ENCODE peak calls at places on chromosomes 7 and 10, in nine cellular contexts. F, N, D, V, H, Y, J, L and B are unnamed samples.

GRCh38 chr7:57210871-57211270 is 78.6 kb upstream of the ZNF479 start:
- DNase-seq in F (no peak), N (no peak), D (no peak), V (no peak), H (no peak), Y (no peak), J (no peak), L (no peak), B (no peak)

GRCh38 chr10:120539076-120539475 is 82.0 kb downstream of the PLPP4 start:
- DNase-seq in F (peak), N (no peak), D (no peak), V (no peak), H (no peak), Y (peak), J (no peak), L (no peak), B (no peak)

GRCh38 chr7:100785878-100786277 is 41.4 kb downstream of the EPHB4 start:
- DNase-seq in F (no peak), N (no peak), D (no peak), V (no peak), H (no peak), Y (no peak), J (no peak), L (no peak), B (peak)

GRCh38 chr10:133378251-133379096 is 588 bp upstream of the PAOX start:
- DNase-seq in F (peak), N (no peak), D (no peak), V (no peak), H (peak), Y (no peak), J (peak), L (no peak), B (peak)

GRCh38 chr10:22486431-22486830 is 141.1 kb downstream of the SPAG6 start:
- DNase-seq in F (no peak), N (no peak), D (no peak), V (no peak), H (no peak), Y (peak), J (no peak), L (no peak), B (no peak)

GRCh38 chr7:156780724-156781455 is 112.1 kb downstream of the LMBR1 start:
- DNase-seq in F (no peak), N (no peak), D (no peak), V (no peak), H (no peak), Y (no peak), J (no peak), L (no peak), B (no peak)

GRCh38 chr7:105336009-105336408 is 52.7 kb downstream of the SRPK2 start:
- DNase-seq in F (no peak), N (no peak), D (no peak), V (no peak), H (no peak), Y (no peak), J (no peak), L (no peak), B (no peak)

GRCh38 chr10:118966131-118967125 is 63.1 kb upstream of the NANOS1 start:
- DNase-seq in F (no peak), N (no peak), D (no peak), V (no peak), H (no peak), Y (no peak), J (no peak), L (no peak), B (no peak)

GRCh38 chr10:110407301-110408170 is 90.2 kb upstream of the DUSP5 start:
- DNase-seq in F (no peak), N (no peak), D (no peak), V (no peak), H (no peak), Y (no peak), J (no peak), L (no peak), B (no peak)

GRCh38 chr10:91598211-91598981 is 34.5 kb downstream of the PPP1R3C start:
- DNase-seq in F (no peak), N (no peak), D (no peak), V (peak), H (peak), Y (peak), J (peak), L (no peak), B (no peak)

GRCh38 chr7:143325215-143325614 is 9.3 kb downstream of the CLCN1 start:
- DNase-seq in F (no peak), N (no peak), D (no peak), V (no peak), H (no peak), Y (no peak), J (no peak), L (no peak), B (no peak)

GRCh38 chr10:132974249-132974796 is 32.0 kb upstream of the CFAP46 start:
- DNase-seq in F (no peak), N (no peak), D (no peak), V (no peak), H (no peak), Y (no peak), J (no peak), L (no peak), B (peak)

GRCh38 chr7:20157456-20157855 is 59.7 kb downstream of the MACC1 start:
- DNase-seq in F (no peak), N (no peak), D (no peak), V (no peak), H (no peak), Y (no peak), J (no peak), L (no peak), B (no peak)

GRCh38 chr7:17236603-17237002 is 61.8 kb upstream of the AHR start:
- DNase-seq in F (no peak), N (no peak), D (no peak), V (no peak), H (no peak), Y (no peak), J (no peak), L (no peak), B (no peak)

GRCh38 chr10:8835453-8836167 is 781.1 kb downstream of the GATA3 start:
- DNase-seq in F (peak), N (no peak), D (no peak), V (no peak), H (no peak), Y (no peak), J (no peak), L (no peak), B (no peak)

GRCh38 chr7:94514140-94514889 is 4.7 kb downstream of the CASD1 start:
- DNase-seq in F (no peak), N (no peak), D (no peak), V (no peak), H (no peak), Y (no peak), J (no peak), L (no peak), B (no peak)
- H3K4me3 ChIP-seq in F (peak), N (no peak), D (no peak), V (no peak), H (no peak), Y (no peak), J (no peak), L (no peak), B (no peak)

GRCh38 chr7:140672382-140673062 is at the start of gene ADCK2:
- DNase-seq in F (peak), N (no peak), D (no peak), V (no peak), H (peak), Y (no peak), J (peak), L (no peak), B (peak)

GRCh38 chr7:140674899-140675701 is 2.4 kb downstream of the ADCK2 start:
- DNase-seq in F (peak), N (no peak), D (no peak), V (no peak), H (peak), Y (no peak), J (peak), L (no peak), B (peak)

GRCh38 chr7:140673063-140673769 is 471 bp downstream of the ADCK2 start:
- DNase-seq in F (peak), N (no peak), D (no peak), V (no peak), H (peak), Y (no peak), J (peak), L (no peak), B (peak)

GRCh38 chr7:140674356-140674800 is 1.6 kb downstream of the ADCK2 start:
- DNase-seq in F (no peak), N (no peak), D (no peak), V (no peak), H (no peak), Y (no peak), J (no peak), L (no peak), B (no peak)

DNA sequence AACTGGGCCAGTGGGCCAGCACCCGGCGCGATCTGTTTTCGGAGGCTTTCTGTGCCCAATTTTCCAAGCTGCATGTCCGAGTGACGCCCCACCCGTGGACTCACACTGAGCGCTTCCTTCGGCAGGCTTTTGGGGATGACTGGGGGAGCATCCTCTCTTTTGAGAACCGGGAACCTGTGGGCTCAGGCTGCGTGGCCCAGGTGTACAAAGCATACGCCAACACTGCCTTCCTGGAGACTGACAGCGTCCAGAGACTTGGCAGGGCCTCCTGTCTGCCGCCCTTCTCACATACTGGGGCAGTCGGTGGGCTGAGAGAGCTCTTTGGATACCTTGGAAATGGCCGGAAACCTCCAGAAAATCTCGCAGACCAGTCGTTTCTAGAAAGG is 1.0 kb downstream of the ADCK2 start:
- DNase-seq in F (no peak), N (no peak), D (no peak), V (no peak), H (no peak), Y (no peak), J (no peak), L (no peak), B (peak)
- H3K4me3 ChIP-seq in F (peak), N (peak), D (peak), V (peak), H (peak), Y (peak), J (peak), L (peak), B (peak)

GRCh38 chr10:46270086-46270811 is 16.5 kb upstream of the ANTXRL start:
- DNase-seq in F (no peak), N (no peak), D (no peak), V (no peak), H (no peak), Y (no peak), J (no peak), L (no peak), B (no peak)

GRCh38 chr10:46265981-46266505 is 20.8 kb upstream of the ANTXRL start:
- DNase-seq in F (no peak), N (no peak), D (no peak), V (no peak), H (no peak), Y (no peak), J (no peak), L (no peak), B (no peak)

GRCh38 chr10:46267132-46267985 is 19.4 kb upstream of the ANTXRL start:
- DNase-seq in F (no peak), N (no peak), D (no peak), V (no peak), H (no peak), Y (no peak), J (no peak), L (no peak), B (no peak)

GRCh38 chr10:46266506-46266985 is 20.3 kb upstream of the ANTXRL start:
- DNase-seq in F (no peak), N (no peak), D (no peak), V (no peak), H (no peak), Y (no peak), J (no peak), L (no peak), B (no peak)

GRCh38 chr10:46268076-46268881 is 18.5 kb upstream of the ANTXRL start:
- DNase-seq in F (no peak), N (no peak), D (no peak), V (no peak), H (no peak), Y (no peak), J (no peak), L (no peak), B (no peak)
- H3K4me3 ChIP-seq in F (no peak), N (no peak), D (no peak), V (no peak), H (no peak), Y (no peak), J (no peak), L (no peak), B (no peak)

GRCh38 chr10:102281103-102281502 is 35.8 kb downstream of the GBF1 start:
- DNase-seq in F (no peak), N (no peak), D (peak), V (no peak), H (no peak), Y (no peak), J (no peak), L (no peak), B (no peak)
- H3K4me3 ChIP-seq in F (peak), N (peak), D (no peak), V (no peak), H (no peak), Y (peak), J (no peak), L (no peak), B (no peak)

DNA sequence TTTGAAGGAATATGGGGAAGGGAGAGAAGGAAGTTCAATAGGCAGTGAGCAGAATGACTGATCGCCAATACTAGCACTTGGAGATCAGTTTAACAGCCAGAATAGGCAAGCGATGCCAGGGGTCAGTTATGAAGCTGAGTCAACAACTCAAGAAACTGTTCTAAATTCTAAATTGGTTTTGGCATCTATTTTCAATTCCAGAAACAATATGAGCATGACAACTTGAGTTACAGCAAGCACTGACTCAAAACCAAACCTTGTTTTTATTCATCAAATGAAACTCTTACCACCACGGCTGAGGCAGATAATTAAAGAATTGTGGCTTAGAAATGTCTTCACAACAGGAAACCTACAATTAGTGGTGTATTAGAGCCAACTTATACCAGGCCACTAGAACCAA is 180.5 kb upstream of the ASAH2 start:
- DNase-seq in F (no peak), N (no peak), D (no peak), V (no peak), H (no peak), Y (no peak), J (no peak), L (peak), B (no peak)
- H3K4me3 ChIP-seq in F (no peak), N (peak), D (no peak), V (no peak), H (no peak), Y (no peak), J (no peak), L (peak), B (no peak)

GRCh38 chr10:46285300-46285699 is 1.5 kb upstream of the ANTXRL start:
- DNase-seq in F (no peak), N (no peak), D (no peak), V (no peak), H (no peak), Y (no peak), J (no peak), L (no peak), B (no peak)

GRCh38 chr10:46283945-46284285 is 2.9 kb upstream of the ANTXRL start:
- DNase-seq in F (no peak), N (no peak), D (no peak), V (no peak), H (no peak), Y (no peak), J (no peak), L (no peak), B (no peak)

GRCh38 chr10:46282460-46283216 is 4.2 kb upstream of the ANTXRL start:
- DNase-seq in F (peak), N (peak), D (peak), V (no peak), H (peak), Y (no peak), J (peak), L (no peak), B (peak)

GRCh38 chr10:46284286-46285229 is 2.2 kb upstream of the ANTXRL start:
- DNase-seq in F (peak), N (peak), D (no peak), V (no peak), H (peak), Y (no peak), J (peak), L (no peak), B (peak)

DNA sequence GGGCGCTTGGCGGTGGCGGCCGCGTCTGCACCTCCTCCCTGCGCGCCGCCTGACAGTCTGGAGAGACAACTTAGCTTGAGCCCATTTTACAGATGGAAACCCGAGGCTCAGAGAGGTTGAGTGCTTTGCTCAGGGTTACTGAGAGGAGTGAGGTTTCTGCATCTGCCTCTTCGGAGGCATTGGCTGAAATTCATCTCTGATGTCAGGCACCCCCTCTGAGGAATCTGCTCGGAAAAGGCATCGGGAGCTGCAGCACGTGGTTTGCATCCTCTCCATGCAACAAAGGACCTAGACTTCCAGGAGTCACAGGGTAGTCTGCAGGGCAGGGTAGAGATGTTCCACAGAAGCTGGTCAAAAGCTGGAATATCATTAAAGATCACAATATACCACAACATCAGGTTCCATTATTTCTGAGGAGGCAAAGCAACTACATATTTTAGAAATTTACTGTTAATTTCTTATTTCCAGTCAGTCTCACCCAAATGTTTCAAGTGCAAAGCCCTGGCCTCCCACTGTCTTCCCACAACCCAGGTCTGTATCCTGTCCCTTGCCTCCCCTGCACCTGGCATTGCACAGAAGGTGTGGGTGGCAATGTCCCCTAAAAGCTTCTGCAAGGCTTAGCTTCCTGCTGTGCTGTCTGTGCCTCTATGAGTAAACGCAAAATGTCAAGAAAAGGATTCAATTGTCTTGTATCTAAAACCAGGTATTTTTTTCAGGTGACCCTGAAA is 3.4 kb upstream of the ANTXRL start:
- DNase-seq in F (no peak), N (no peak), D (no peak), V (no peak), H (no peak), Y (no peak), J (no peak), L (no peak), B (no peak)
- H3K4me3 ChIP-seq in F (peak), N (peak), D (no peak), V (no peak), H (peak), Y (peak), J (no peak), L (no peak), B (peak)

DNA sequence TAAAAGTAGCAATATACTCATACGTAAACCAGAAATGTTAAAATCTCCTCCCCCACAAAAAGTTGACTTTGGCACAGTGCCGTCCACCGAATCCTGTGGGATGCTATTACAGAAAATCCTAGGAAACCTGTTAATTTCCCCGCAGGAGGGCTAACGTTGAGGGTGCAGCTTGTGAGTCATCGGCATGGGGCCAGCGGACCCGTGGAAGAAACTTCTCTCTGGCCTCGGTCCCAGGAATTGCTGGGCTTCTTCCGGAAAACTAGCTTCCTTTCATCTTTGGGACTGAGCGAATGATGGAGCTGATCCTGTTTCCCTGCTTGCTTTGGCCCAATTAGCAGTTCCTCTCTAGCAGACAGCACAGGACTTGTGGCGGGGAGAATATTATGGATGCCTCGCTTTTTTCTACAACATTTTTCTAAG is 13.4 kb downstream of the CRYGN start:
- DNase-seq in F (no peak), N (peak), D (peak), V (no peak), H (peak), Y (no peak), J (peak), L (peak), B (peak)
- H3K4me3 ChIP-seq in F (no peak), N (peak), D (no peak), V (no peak), H (no peak), Y (peak), J (no peak), L (no peak), B (no peak)

GRCh38 chr10:94197241-94197640 is 165.5 kb downstream of the NOC3L start:
- DNase-seq in F (no peak), N (no peak), D (no peak), V (no peak), H (no peak), Y (no peak), J (no peak), L (no peak), B (no peak)

GRCh38 chr10:94193466-94193924 is 169.2 kb downstream of the NOC3L start:
- DNase-seq in F (no peak), N (no peak), D (peak), V (no peak), H (no peak), Y (no peak), J (no peak), L (no peak), B (peak)

GRCh38 chr10:94192974-94193373 is 169.8 kb downstream of the NOC3L start:
- DNase-seq in F (no peak), N (no peak), D (no peak), V (no peak), H (no peak), Y (no peak), J (no peak), L (no peak), B (no peak)

GRCh38 chr10:94192333-94192732 is 170.4 kb downstream of the NOC3L start:
- DNase-seq in F (no peak), N (no peak), D (no peak), V (no peak), H (no peak), Y (no peak), J (no peak), L (no peak), B (no peak)

DNA sequence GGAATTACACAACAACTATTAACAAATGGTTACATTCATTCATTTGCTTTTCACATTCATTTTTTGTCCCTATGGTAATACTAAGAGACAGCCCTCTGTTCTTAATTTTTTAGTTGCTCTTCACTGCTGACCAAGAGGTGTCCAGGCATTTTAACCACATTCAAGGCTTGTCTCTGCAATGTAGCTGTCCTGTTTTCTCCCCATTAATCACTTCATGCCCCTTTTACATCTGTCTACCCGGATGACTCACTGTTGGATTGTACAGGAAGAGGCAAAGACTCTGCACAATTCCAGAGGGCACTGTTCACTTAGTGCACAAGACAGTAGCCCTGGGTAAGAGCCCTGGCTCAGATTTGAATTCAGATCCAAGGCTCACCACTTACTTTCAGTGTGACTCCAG is 168.5 kb downstream of the NOC3L start:
- DNase-seq in F (no peak), N (no peak), D (no peak), V (peak), H (no peak), Y (no peak), J (peak), L (no peak), B (no peak)
- H3K4me3 ChIP-seq in F (no peak), N (no peak), D (no peak), V (no peak), H (no peak), Y (no peak), J (no peak), L (no peak), B (no peak)